ENCODE peak calls at places on chromosomes 1 and 21, in six cellular contexts. A is ecto neural progenitor cell; P is DMS153; R is ascending aorta; K is activated CD8-positive, alpha-beta memory T cell treated with anti-CD3 and anti-CD28 coated beads for 24 hours; J is DMS 273 treated with DMSO at 0.1 percent for 48 hours. G is an unnamed sample.

GRCh38 chr1:226572325-226572726 is 23.8 kb downstream of the STUM start:
- DNase-seq in A (no peak), P (peak; percentile 70), R (no peak), K (no peak), J (no peak), G (no peak)

GRCh38 chr21:41648591-41649031 is 118.2 kb downstream of the RIPK4 start:
- DNase-seq in A (no peak), P (no peak), R (no peak), K (no peak), J (no peak), G (no peak)

GRCh38 chr21:17295997-17296396 is 216.8 kb upstream of the CXADR start:
- DNase-seq in A (no peak), P (no peak), R (no peak), K (no peak), J (no peak), G (no peak)

GRCh38 chr1:231724876-231725647 is 98.5 kb downstream of the DISC1 start:
- DNase-seq in A (peak; percentile 59), P (peak; percentile 25), R (no peak), K (no peak), J (peak; percentile 33), G (peak; percentile 70)

GRCh38 chr1:109947582-109948284 is 36.8 kb upstream of the AHCYL1 start:
- DNase-seq in A (no peak), P (no peak), R (no peak), K (no peak), J (no peak), G (no peak)

GRCh38 chr1:168845083-168845650 is 116.2 kb upstream of the DPT start:
- DNase-seq in A (no peak), P (no peak), R (no peak), K (no peak), J (no peak), G (no peak)

GRCh38 chr1:7259955-7260354 is 474.7 kb downstream of the CAMTA1 start:
- DNase-seq in A (no peak), P (no peak), R (no peak), K (no peak), J (no peak), G (no peak)

GRCh38 chr1:37875833-37876232 is 16.4 kb upstream of the MTF1 start:
- DNase-seq in A (no peak), P (no peak), R (no peak), K (no peak), J (no peak), G (no peak)

GRCh38 chr1:170604889-170605288 is 59.0 kb upstream of the PRRX1 start:
- DNase-seq in A (no peak), P (no peak), R (no peak), K (no peak), J (no peak), G (no peak)

GRCh38 chr21:45580181-45580575 is 37.9 kb upstream of the SLC19A1 start:
- DNase-seq in A (no peak), P (no peak), R (no peak), K (peak; percentile 44), J (no peak), G (no peak)

GRCh38 chr1:33268927-33269610 is 12.8 kb downstream of the ZNF362 start:
- DNase-seq in A (no peak), P (no peak), R (no peak), K (no peak), J (no peak), G (no peak)

GRCh38 chr1:110288111-110288510 is 51.1 kb upstream of the RBM15 start:
- DNase-seq in A (no peak), P (no peak), R (no peak), K (no peak), J (no peak), G (no peak)

GRCh38 chr21:35107520-35107919 is 58.4 kb upstream of the RUNX1 start:
- DNase-seq in A (no peak), P (no peak), R (no peak), K (no peak), J (no peak), G (no peak)

GRCh38 chr1:109761227-109762038 is 2.3 kb downstream of the EPS8L3 start:
- DNase-seq in A (no peak), P (no peak), R (no peak), K (no peak), J (no peak), G (peak; percentile 6)

GRCh38 chr1:217660353-217661062 is 29.4 kb downstream of the SPATA17 start:
- DNase-seq in A (no peak), P (no peak), R (no peak), K (no peak), J (no peak), G (no peak)

GRCh38 chr1:116019653-116020253 is 43.4 kb downstream of the SLC22A15 start:
- DNase-seq in A (no peak), P (no peak), R (no peak), K (no peak), J (no peak), G (no peak)